ENCODE peak calls at places on chromosomes 4 and X, in four cellular contexts. P is H1, Z is HepG2, W is GM12878. D is an unnamed sample.

GRCh38 chr4:77818667-77819408 is at the start of gene CNOT6L:
- DNase-seq in W (no peak), Z (no peak), P (no peak), D (no peak)

GRCh38 chr4:3399277-3400194 is 42.2 kb upstream of the HGFAC start:
- DNase-seq in Z (peak; percentile 36), W (no peak), P (no peak), D (no peak)

GRCh38 chrX:51857159-51857733 is 36.2 kb upstream of the MAGED1 start:
- DNase-seq in W (no peak), Z (no peak), P (no peak), D (no peak)

GRCh38 chrX:57929373-57929772 is 19.1 kb upstream of the ZXDA start:
- DNase-seq in W (no peak), P (no peak), Z (peak; percentile 2), D (peak; percentile 42)

GRCh38 chr4:139223682-139224317 is 46.8 kb upstream of the ELF2 start:
- DNase-seq in W (no peak), P (no peak), Z (no peak), D (no peak)

GRCh38 chr4:174697164-174697563 is 131.9 kb downstream of the GLRA3 start:
- DNase-seq in W (no peak), Z (no peak), P (no peak), D (no peak)

GRCh38 chr4:3387154-3387942 is 54.4 kb upstream of the HGFAC start:
- DNase-seq in W (peak; percentile 57), P (no peak), Z (no peak), D (no peak)

GRCh38 chr4:13659341-13660070 is 32.0 kb upstream of the BOD1L1 start:
- DNase-seq in W (no peak), P (no peak), Z (no peak), D (no peak)

GRCh38 chr4:123833156-123833555 is 436.6 kb downstream of the SPRY1 start:
- DNase-seq in W (no peak), P (no peak), Z (no peak), D (no peak)

GRCh38 chr4:114136067-114136466 is 156.6 kb upstream of the ARSJ start:
- DNase-seq in P (no peak), W (no peak), Z (no peak), D (no peak)

GRCh38 chr4:63589796-63590195 is 819.5 kb downstream of the TECRL start:
- DNase-seq in W (no peak), P (peak; percentile 17), Z (no peak), D (peak; percentile 6)

GRCh38 chrX:118338930-118339329 is 7.0 kb upstream of the WDR44 start:
- DNase-seq in W (no peak), P (no peak), Z (no peak), D (no peak)

GRCh38 chr4:113564493-113564892 is 197.0 kb downstream of the CAMK2D start:
- DNase-seq in Z (no peak), P (no peak), W (no peak), D (no peak)

GRCh38 chr4:76993787-76994641 is 44.5 kb downstream of the SEPTIN11 start:
- DNase-seq in P (no peak), Z (no peak), W (peak; percentile 73), D (no peak)

GRCh38 chr4:3059090-3059428 is 15.3 kb downstream of the HTT-AS start:
- DNase-seq in Z (no peak), W (no peak), P (no peak), D (no peak)

GRCh38 chr4:138802499-138802898 is 213.1 kb upstream of the NOCT start:
- DNase-seq in Z (no peak), P (no peak), W (no peak), D (no peak)

GRCh38 chr4:185390941-185391340 is 4.8 kb downstream of the LRP2BP start:
- DNase-seq in W (no peak), Z (no peak), P (no peak), D (no peak)

GRCh38 chr4:55921093-55921492 is 27.7 kb upstream of the CEP135 start:
- DNase-seq in Z (no peak), W (no peak), P (no peak), D (no peak)

GRCh38 chr4:7764466-7764865 is 175.2 kb downstream of the AFAP1 start:
- DNase-seq in W (no peak), P (no peak), Z (no peak), D (no peak)

GRCh38 chr4:53196872-53197759 is 168.7 kb downstream of the SCFD2 start:
- DNase-seq in W (peak; percentile 44), Z (peak; percentile 65), P (no peak), D (peak; percentile 49)

GRCh38 chr4:25915359-25915716 is 1.3 kb downstream of the SMIM20 start:
- DNase-seq in Z (no peak), P (no peak), W (no peak), D (no peak)

GRCh38 chr4:187227907-187228699 is 504.4 kb upstream of the FAT1 start:
- DNase-seq in P (no peak), Z (no peak), W (no peak), D (no peak)

GRCh38 chr4:28378109-28378830 is 1517.6 kb downstream of the STIM2 start:
- DNase-seq in P (no peak), Z (no peak), W (no peak), D (no peak)

GRCh38 chr4:8067274-8067936 is 91.2 kb downstream of the ABLIM2 start:
- DNase-seq in W (no peak), Z (no peak), P (no peak), D (no peak)

GRCh38 chr4:144402999-144403398 is 243.0 kb upstream of the HHIP start:
- DNase-seq in Z (no peak), W (no peak), P (no peak), D (no peak)

GRCh38 chrX:48487362-48487785 is 11.4 kb downstream of the FTSJ1 start:
- DNase-seq in P (no peak), W (no peak), Z (peak; percentile 30), D (no peak)

GRCh38 chr4:8303081-8303480 is 33.5 kb downstream of the HTRA3 start:
- DNase-seq in P (no peak), W (no peak), Z (no peak), D (no peak)

GRCh38 chrX:41922125-41922521 is 1.2 kb downstream of the CASK start:
- DNase-seq in W (no peak), Z (no peak), P (no peak), D (no peak)

GRCh38 chr4:156949373-156949814 is 22.2 kb downstream of the PDGFC start:
- DNase-seq in P (no peak), W (no peak), Z (peak; percentile 76), D (no peak)

GRCh38 chrX:153382563-153383482 is 18.3 kb downstream of the PNMA6E start:
- DNase-seq in P (no peak), W (no peak), Z (no peak), D (no peak)

GRCh38 chrX:1658083-1658463 is 43.2 kb downstream of the ASMT start:
- DNase-seq in Z (no peak), P (no peak), W (no peak), D (no peak)

GRCh38 chr4:11710484-11710883 is 281.8 kb upstream of the HS3ST1 start:
- DNase-seq in P (no peak), Z (no peak), W (no peak), D (no peak)

GRCh38 chr4:81493895-81494490 is 22.3 kb upstream of the RASGEF1B start:
- DNase-seq in P (no peak), Z (no peak), W (no peak), D (no peak)

GRCh38 chr4:106369456-106370060 is 980 bp upstream of the GIMD1 start:
- DNase-seq in W (peak; percentile 20), P (peak; percentile 17), Z (peak; percentile 42), D (peak; percentile 55)

GRCh38 chr4:107561481-107561880 is 158.6 kb downstream of the PAPSS1 start:
- DNase-seq in W (no peak), Z (no peak), P (no peak), D (no peak)

DNA sequence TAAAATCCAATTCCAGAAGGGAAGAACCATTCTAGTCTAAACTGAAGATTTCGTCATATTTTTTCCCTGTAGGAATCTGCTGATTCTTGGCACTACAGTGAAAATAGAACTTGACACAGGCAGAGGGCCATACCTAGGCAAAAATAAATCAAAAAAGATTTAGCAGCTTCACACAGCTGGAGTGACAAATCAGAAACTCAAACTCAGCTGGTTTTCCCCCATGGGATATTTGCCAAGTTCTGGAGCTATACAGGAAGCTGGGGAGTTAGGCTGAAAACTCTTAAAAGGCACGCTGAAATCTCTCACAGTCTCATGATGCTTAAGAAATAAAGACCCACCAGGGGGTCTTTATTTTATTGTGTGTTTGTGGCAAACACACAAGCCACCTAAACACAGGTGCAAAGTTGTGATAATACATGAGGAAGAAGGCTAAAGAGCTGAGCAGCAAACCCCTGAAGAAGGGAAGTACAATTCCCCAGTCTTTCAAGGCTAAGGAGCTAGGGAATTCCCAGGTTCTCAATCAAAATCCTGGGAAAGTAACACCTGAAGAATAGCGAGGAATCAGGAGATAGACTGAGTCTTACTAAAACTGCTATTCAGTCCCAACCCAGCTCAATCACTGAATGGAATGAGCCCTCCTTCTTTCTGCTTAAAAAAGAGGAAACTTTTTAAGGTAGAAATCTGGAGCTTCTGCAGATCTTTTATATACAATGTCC is 32.1 kb upstream of the BEND2 start:
- DNase-seq in P (no peak), W (no peak), Z (no peak), D (no peak)
- TF ChIP-seq YY1 in P (no peak), W (no peak), Z (no peak), D (no peak)

GRCh38 chr4:135598151-135598550 is 1396.6 kb upstream of the PABPC4L start:
- DNase-seq in Z (no peak), W (no peak), P (no peak), D (no peak)
- H3K9me3 ChIP-seq in Z (no peaks in the 10 kb centered on the region), W (no peaks in the 10 kb centered on the region), P (peaks cover 20% of the 10 kb centered on the region), D (peaks cover 20% of the 10 kb centered on the region)

DNA sequence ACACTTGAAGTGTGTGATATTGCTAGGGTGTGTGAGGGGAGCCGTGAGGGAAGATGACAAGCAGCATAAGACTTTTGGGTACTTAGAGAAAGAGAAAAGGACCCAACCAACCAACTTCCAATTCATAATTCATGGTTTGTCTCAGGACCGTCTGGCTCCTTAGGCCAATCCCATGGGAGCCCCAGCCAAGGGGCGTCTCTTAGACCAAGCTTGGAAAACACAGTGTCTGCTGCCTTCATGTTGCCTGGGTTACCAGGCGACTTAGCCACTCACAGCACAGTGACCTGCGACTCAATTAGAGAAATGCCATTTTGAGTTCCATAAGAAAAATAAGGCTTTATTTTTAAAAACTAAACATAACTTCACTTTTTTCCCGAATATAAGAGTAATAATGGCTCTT is 32.7 kb downstream of the BST1 start:
- DNase-seq in P (no peak), W (no peak), Z (no peak), D (no peak)
- TF ChIP-seq SUZ12 in P (no peak), W (no peak), Z (no peak), D (no peak)

DNA sequence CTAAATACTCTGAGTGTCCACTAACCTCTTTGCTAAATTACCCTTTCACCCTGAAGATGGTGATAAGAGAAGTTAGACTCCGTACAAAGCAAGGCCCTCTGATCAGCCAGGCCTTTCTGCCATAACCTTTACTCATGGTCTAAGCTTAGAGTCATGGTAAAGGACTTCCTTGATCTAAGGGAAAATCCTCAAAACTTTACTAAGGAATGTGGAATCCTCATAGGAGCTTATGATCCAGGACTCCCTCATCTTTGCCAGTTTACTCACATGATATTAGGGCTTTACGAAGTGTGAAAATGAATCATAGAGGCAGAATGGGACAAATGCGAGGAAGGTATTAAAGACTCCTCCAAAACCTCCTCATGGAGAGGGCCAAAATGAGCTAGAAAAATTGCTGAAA is 7.9 kb upstream of the FAM13A start:
- DNase-seq in W (no peak), Z (no peak), P (no peak), D (no peak)
- TF ChIP-seq YY1 in W (no peak), Z (no peak), P (no peak), D (no peak)

GRCh38 chr4:86302242-86302641 is 57.6 kb downstream of the MAPK10 start:
- DNase-seq in W (no peak), Z (peak; percentile 3), P (no peak), D (no peak)
- H3K9me3 ChIP-seq in W (no peaks in the 10 kb centered on the region), Z (no peaks in the 10 kb centered on the region), P (peaks cover 4% of the 10 kb centered on the region), D (peaks cover 24% of the 10 kb centered on the region)

D was measured in NT2/D1.